ENCODE peak calls at places on chromosomes 11 and 22, in seven cellular contexts. O, G, A, Q, C, V and Y are unnamed samples.
A peak's percentile ranks its signal among the peaks of the same experiment; 100 is the strongest.

GRCh38 chr11:69201764-69202370 is 46.1 kb downstream of the SMIM38 start:
- DNase-seq in A (no peak), Q (no peak), O (no peak), C (no peak), G (no peak), V (no peak), Y (no peak)

GRCh38 chr11:90874281-90874680 is 651.4 kb upstream of the CHORDC1 start:
- DNase-seq in C (no peak), A (no peak), O (no peak), G (no peak), V (no peak), Q (no peak), Y (no peak)

GRCh38 chr11:126358763-126359160 is 3.3 kb downstream of the ST3GAL4 start:
- DNase-seq in G (peak; percentile 43), A (no peak), Q (no peak), C (no peak), O (no peak), V (no peak), Y (no peak)

GRCh38 chr11:18853086-18853720 is 61.6 kb upstream of the PTPN5 start:
- DNase-seq in A (no peak), Q (peak; percentile 36), C (no peak), G (peak; percentile 56), O (no peak), V (peak; percentile 21), Y (no peak)

GRCh38 chr22:27267145-27267544 is 534.4 kb downstream of the MN1 start:
- DNase-seq in O (no peak), V (peak; percentile 59), Q (no peak), G (no peak), C (no peak), A (no peak), Y (no peak)

GRCh38 chr11:67691149-67691548 is 16.7 kb upstream of the ALDH3B2 start:
- DNase-seq in C (no peak), O (no peak), V (no peak), Q (no peak), A (no peak), G (no peak), Y (no peak)

GRCh38 chr11:16809901-16810668 is 71.6 kb downstream of the C11orf58 start:
- DNase-seq in G (no peak), A (no peak), C (no peak), O (no peak), V (no peak), Q (no peak), Y (no peak)

GRCh38 chr11:30635401-30635989 is 49.3 kb upstream of the MPPED2 start:
- DNase-seq in A (no peak), O (no peak), Q (no peak), C (no peak), V (peak; percentile 63), G (peak; percentile 57), Y (no peak)

GRCh38 chr11:33721984-33722383 is 14.2 kb downstream of the CD59 start:
- DNase-seq in O (no peak), C (no peak), V (no peak), G (no peak), Q (no peak), A (no peak), Y (no peak)

GRCh38 chr11:62124186-62125113 is 639 bp downstream of the INCENP start:
- DNase-seq in Q (peak; percentile 37), O (peak; percentile 67), C (no peak), V (peak; percentile 69), G (no peak), A (no peak), Y (no peak)

GRCh38 chr11:73236879-73237278 is 18.8 kb downstream of the P2RY2 start:
- DNase-seq in V (peak; percentile 63), Q (peak; percentile 57), G (peak; percentile 87), C (peak; percentile 72), O (peak; percentile 61), A (peak; percentile 52), Y (no peak)

GRCh38 chr11:116558504-116559252 is 214.1 kb downstream of the BUD13 start:
- DNase-seq in A (no peak), C (no peak), O (no peak), Q (no peak), V (no peak), G (no peak), Y (no peak)

GRCh38 chr11:101620026-101620425 is 36.2 kb upstream of the TRPC6 start:
- DNase-seq in C (no peak), V (no peak), A (no peak), O (no peak), Q (no peak), G (no peak), Y (no peak)

GRCh38 chr11:101612481-101612880 is 28.7 kb upstream of the TRPC6 start:
- DNase-seq in C (no peak), G (no peak), V (no peak), Q (no peak), O (no peak), A (no peak), Y (no peak)

GRCh38 chr11:101618691-101619090 is 34.9 kb upstream of the TRPC6 start:
- DNase-seq in O (no peak), G (no peak), Q (no peak), A (no peak), V (no peak), C (no peak), Y (no peak)

GRCh38 chr11:101617735-101618332 is 34.0 kb upstream of the TRPC6 start:
- DNase-seq in A (no peak), Q (no peak), G (peak; percentile 52), O (no peak), V (no peak), C (no peak), Y (no peak)
- TF ChIP-seq TAF1 in A (no peak), Q (no peak), G (no peak), O (no peak), V (no peak), C (no peak), Y (no peak)

DNA sequence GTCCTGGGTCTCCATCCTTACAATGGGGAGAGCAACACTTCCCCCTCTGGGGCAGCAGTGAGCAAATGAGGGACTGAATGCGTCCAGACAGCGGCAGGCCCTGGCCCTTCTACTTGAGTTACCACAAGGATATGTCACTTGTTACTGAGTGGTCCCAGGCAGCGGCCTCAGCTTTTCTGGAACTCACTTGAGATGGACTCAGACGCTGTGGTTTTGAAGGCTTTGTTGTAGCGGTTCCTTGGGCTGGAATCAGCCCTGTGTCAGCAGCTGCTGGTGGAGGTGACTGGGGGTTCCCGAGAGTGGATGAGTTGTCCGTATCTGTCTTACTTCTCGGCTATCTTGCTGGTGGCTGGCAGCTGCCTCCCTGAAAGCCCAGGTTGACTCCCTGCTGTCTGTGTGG is 77.0 kb downstream of the MICAL2 start:
- DNase-seq in Q (no peak), G (no peak), C (no peak), V (no peak), A (no peak), O (peak; percentile 51), Y (no peak)
- TF ChIP-seq TAF1 in Q (no peak), G (no peak), C (no peak), V (no peak), A (no peak), O (no peak), Y (no peak)

GRCh38 chr11:110675548-110675947 is 36.7 kb downstream of the ARHGAP20 start:
- DNase-seq in Q (no peak), V (no peak), C (no peak), A (no peak), G (no peak), O (no peak), Y (no peak)
- TF ChIP-seq TAF1 in Q (no peak), V (no peak), C (no peak), A (no peak), G (no peak), O (no peak), Y (no peak)

GRCh38 chr11:45659031-45659817 is 6.2 kb downstream of the CHST1 start:
- DNase-seq in A (no peak), C (no peak), Q (no peak), V (no peak), O (no peak), G (no peak), Y (no peak)
- TF ChIP-seq TAF1 in A (no peak), C (no peak), Q (no peak), V (no peak), O (no peak), G (no peak), Y (no peak)

GRCh38 chr11:97977726-97978125 is 1043.0 kb upstream of the CNTN5 start:
- DNase-seq in O (no peak), A (no peak), C (no peak), V (no peak), Q (no peak), G (no peak), Y (no peak)

GRCh38 chr11:97974798-97975498 is 1045.8 kb upstream of the CNTN5 start:
- DNase-seq in Q (no peak), O (no peak), G (no peak), C (no peak), A (no peak), V (no peak), Y (no peak)

GRCh38 chr11:97968071-97968470 is 1052.7 kb upstream of the CNTN5 start:
- DNase-seq in V (no peak), O (no peak), Q (no peak), G (no peak), C (no peak), A (no peak), Y (no peak)

GRCh38 chr11:97973352-97973857 is 1047.3 kb upstream of the CNTN5 start:
- DNase-seq in Q (no peak), G (no peak), A (no peak), C (no peak), V (no peak), O (peak; percentile 79), Y (no peak)

DNA sequence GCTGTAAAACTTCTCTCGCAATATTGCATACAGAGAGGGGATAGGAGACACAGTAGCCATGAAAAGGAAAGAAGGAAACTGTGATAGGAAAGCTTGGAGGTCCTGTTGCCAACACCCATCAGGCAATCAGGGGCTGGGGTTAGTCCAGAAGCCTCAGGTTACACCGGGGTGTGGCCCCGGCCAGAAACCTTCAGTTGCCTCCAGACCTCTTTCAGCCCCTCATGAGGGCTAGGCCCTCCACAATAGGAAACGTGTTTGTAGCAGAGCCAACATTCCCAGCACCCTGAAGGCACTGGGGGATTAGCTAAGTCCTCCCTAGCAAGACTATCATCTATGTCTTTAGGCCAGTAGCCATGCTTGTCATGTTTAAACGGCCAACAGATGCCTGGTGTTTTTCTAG is 1048.0 kb upstream of the CNTN5 start:
- DNase-seq in Q (no peak), A (no peak), V (no peak), C (no peak), G (no peak), O (peak; percentile 45), Y (no peak)
- TF ChIP-seq TAF1 in Q (no peak), A (no peak), V (no peak), C (no peak), G (no peak), O (no peak), Y (no peak)